ENCODE peak calls at places on chromosomes 11 and 22, in five cellular contexts. W is transverse colon, G is body of pancreas, Q is OCI-LY7, R is uterus. X is an unnamed sample.

GRCh38 chr11:19889531-19889930 is 176.9 kb downstream of the NAV2 start:
- DNase-seq in G (no peak), R (no peak), Q (no peak), W (no peak), X (no peak)

GRCh38 chr11:57641426-57641825 is 8.3 kb downstream of the YPEL4 start:
- DNase-seq in Q (peak; percentile 69), G (peak; percentile 45), R (no peak), W (no peak), X (no peak)

GRCh38 chr22:22709719-22710445 is 65.5 kb downstream of the GGTLC2 start:
- DNase-seq in R (no peak), G (no peak), W (no peak), Q (peak; percentile 45), X (no peak)

GRCh38 chr22:22431271-22432220 is 77.0 kb downstream of the ZNF280B start:
- DNase-seq in R (no peak), Q (peak; percentile 90), W (peak; percentile 72), G (peak; percentile 60), X (peak; percentile 54)

GRCh38 chr11:92867913-92868619 is 101.4 kb upstream of the MTNR1B start:
- DNase-seq in R (no peak), Q (no peak), W (no peak), G (no peak), X (no peak)

GRCh38 chr11:119115484-119116234 is 5.7 kb upstream of the HINFP start:
- DNase-seq in Q (no peak), W (peak; percentile 36), G (peak; percentile 58), R (no peak), X (no peak)

GRCh38 chr11:72015511-72016061 is 16.9 kb downstream of the IL18BP start:
- DNase-seq in Q (peak; percentile 32), W (no peak), G (no peak), R (no peak), X (no peak)

GRCh38 chr22:30247974-30248373 is 1.4 kb upstream of the LIF start:
- DNase-seq in W (no peak), R (no peak), G (no peak), Q (no peak), X (no peak)

GRCh38 chr22:40509401-40510134 is 127.0 kb downstream of the MRTFA start:
- DNase-seq in W (peak; percentile 53), G (peak; percentile 86), R (peak; percentile 69), Q (no peak), X (no peak)

GRCh38 chr11:81255905-81256304 is 1477.8 kb downstream of the FAM181B start:
- DNase-seq in R (no peak), G (no peak), Q (no peak), W (no peak), X (no peak)

GRCh38 chr11:58923300-58923788 is 15.9 kb upstream of the GLYATL1 start:
- DNase-seq in R (no peak), W (peak; percentile 21), Q (peak; percentile 67), G (no peak), X (no peak)

GRCh38 chr11:41431784-41432183 is 27.7 kb downstream of the LRRC4C start:
- DNase-seq in W (no peak), G (no peak), R (no peak), Q (peak; percentile 29), X (no peak)

GRCh38 chr22:20026204-20026908 is 5.4 kb downstream of the TANGO2 start:
- DNase-seq in R (no peak), G (no peak), Q (no peak), W (no peak), X (no peak)

GRCh38 chr11:61869636-61870428 is 21.5 kb downstream of the FADS3 start:
- DNase-seq in R (no peak), G (no peak), W (no peak), Q (no peak), X (no peak)

GRCh38 chr11:3995949-3996554 is 98.5 kb upstream of the RRM1 start:
- DNase-seq in W (no peak), R (no peak), Q (no peak), G (no peak), X (no peak)

GRCh38 chr11:104043137-104043536 is 6.7 kb downstream of the DDI1 start:
- DNase-seq in R (no peak), G (no peak), W (no peak), Q (no peak), X (no peak)

GRCh38 chr11:31118566-31118965 is 251.0 kb downstream of the DCDC1 start:
- DNase-seq in Q (no peak), W (no peak), R (no peak), G (no peak), X (no peak)

GRCh38 chr11:121328967-121329653 is 36.5 kb downstream of the SC5D start:
- DNase-seq in G (no peak), W (no peak), Q (peak; percentile 66), R (no peak), X (no peak)

GRCh38 chr11:76153609-76153949 is 52.7 kb downstream of the WNT11 start:
- DNase-seq in Q (no peak), R (no peak), W (no peak), G (no peak), X (no peak)

GRCh38 chr22:36012332-36012731 is 16.3 kb downstream of the RBFOX2 start:
- DNase-seq in W (no peak), R (no peak), Q (no peak), G (no peak), X (no peak)

GRCh38 chr11:125397421-125397820 is 98.6 kb downstream of the FEZ1 start:
- DNase-seq in G (no peak), R (no peak), Q (no peak), W (no peak), X (no peak)

GRCh38 chr11:70490208-70490607 is 91.9 kb downstream of the CTTN start:
- DNase-seq in G (no peak), Q (no peak), R (no peak), W (no peak), X (no peak)
- H3K27ac ChIP-seq in G (no peak overlapping the region), Q (no peak overlapping the region), R (no peak overlapping the region), W (no peak overlapping the region), X (no peak overlapping the region)

GRCh38 chr22:49302150-49302460 is 525.6 kb downstream of the BRD1 start:
- DNase-seq in Q (no peak), G (no peak), W (no peak), R (no peak), X (no peak)

GRCh38 chr22:49299821-49300231 is 527.8 kb downstream of the BRD1 start:
- DNase-seq in R (no peak), W (no peak), G (no peak), Q (no peak), X (no peak)

GRCh38 chr22:49301398-49302149 is 526.1 kb downstream of the BRD1 start:
- DNase-seq in G (no peak), W (no peak), Q (no peak), R (no peak), X (no peak)

GRCh38 chr22:49300241-49300640 is 527.4 kb downstream of the BRD1 start:
- DNase-seq in G (no peak), W (no peak), R (no peak), Q (no peak), X (no peak)

GRCh38 chr22:49300951-49301397 is 526.7 kb downstream of the BRD1 start:
- DNase-seq in W (no peak), R (no peak), G (no peak), Q (no peak), X (no peak)
- H3K9me3 ChIP-seq in W (no peaks in the 10 kb centered on the region), R (no peaks in the 10 kb centered on the region), G (no peaks in the 10 kb centered on the region), Q (no peaks in the 10 kb centered on the region), X (no peaks in the 10 kb centered on the region)

GRCh38 chr11:9226514-9226913 is 38.6 kb downstream of the DENND5A start:
- DNase-seq in R (no peak), G (no peak), W (no peak), Q (no peak), X (no peak)
- H3K27ac ChIP-seq in R (no peak overlapping the region), G (no peak overlapping the region), W (no peak overlapping the region), Q (no peak overlapping the region), X (no peak overlapping the region)

GRCh38 chr22:45602824-45603301 is 68.8 kb upstream of the ATXN10 start:
- DNase-seq in R (no peak), G (no peak), Q (peak; percentile 58), W (no peak), X (no peak)

GRCh38 chr22:45604239-45604711 is 67.4 kb upstream of the ATXN10 start:
- DNase-seq in R (no peak), Q (no peak), G (peak; percentile 50), W (no peak), X (no peak)

GRCh38 chr22:45600791-45601730 is 70.6 kb upstream of the ATXN10 start:
- DNase-seq in W (no peak), G (peak; percentile 26), Q (no peak), R (no peak), X (no peak)

GRCh38 chr22:45603631-45604030 is 68.0 kb upstream of the ATXN10 start:
- DNase-seq in R (no peak), Q (peak; percentile 47), G (no peak), W (no peak), X (no peak)

GRCh38 chr22:45602004-45602733 is 69.5 kb upstream of the ATXN10 start:
- DNase-seq in R (no peak), W (no peak), Q (no peak), G (no peak), X (no peak)
- H3K9me3 ChIP-seq in R (no peaks in the 10 kb centered on the region), W (no peaks in the 10 kb centered on the region), Q (no peaks in the 10 kb centered on the region), G (no peaks in the 10 kb centered on the region), X (no peaks in the 10 kb centered on the region)

GRCh38 chr11:114302663-114303062 is 6.5 kb downstream of the NNMT start:
- DNase-seq in W (no peak), R (no peak), Q (no peak), G (no peak), X (no peak)

GRCh38 chr11:114301088-114301487 is 4.9 kb downstream of the NNMT start:
- DNase-seq in Q (no peak), G (no peak), W (no peak), R (no peak), X (no peak)

GRCh38 chr11:114301927-114302326 is 5.7 kb downstream of the NNMT start:
- DNase-seq in G (no peak), W (no peak), R (no peak), Q (no peak), X (no peak)

GRCh38 chr11:114304969-114305368 is 8.8 kb downstream of the NNMT start:
- DNase-seq in Q (no peak), R (no peak), W (no peak), G (no peak), X (no peak)

DNA sequence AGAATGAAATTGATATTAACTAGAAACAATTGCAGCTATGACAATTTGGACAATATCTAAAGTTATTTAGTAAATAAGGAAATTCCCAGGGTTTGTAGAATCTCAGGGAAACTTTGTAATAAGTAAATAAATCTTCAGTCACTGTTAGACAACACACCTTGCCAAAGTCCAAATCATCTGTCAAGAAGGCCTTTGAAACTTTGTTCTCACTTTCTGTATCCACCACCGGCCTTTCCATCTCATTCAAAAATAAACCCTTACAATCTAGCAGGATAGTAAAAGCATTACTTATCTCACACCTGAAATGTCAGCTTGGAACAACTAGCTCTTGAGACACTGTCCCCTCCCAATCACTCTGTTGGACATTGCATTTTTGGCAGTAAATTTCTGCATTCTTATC is 7.9 kb downstream of the NNMT start:
- DNase-seq in R (no peak), G (no peak), W (no peak), Q (no peak), X (no peak)
- H3K27ac ChIP-seq in R (peak overlapping the region; percentile 2), G (no peak overlapping the region), W (peak overlapping the region; percentile 5), Q (no peak overlapping the region), X (no peak overlapping the region)